ENCODE peak calls at places on chromosomes 4 and X, in five cellular contexts. One of them, this sample, is unnamed.

GRCh38 chrX:109858602-109859341 is 125.7 kb upstream of the ACSL4 start:
- DNase-seq in SJCRH30: no peak
- DNase-seq in hypothalamus: no peak
- DNase-seq in CD8-positive, alpha-beta memory T cell: no peak
- DNase-seq in naive thymus-derived CD8-positive, alpha-beta T cell: no peak
- DNase-seq in this sample: no peak

GRCh38 chrX:154486052-154486395 is 391 bp downstream of the UBL4A start:
- DNase-seq in naive thymus-derived CD8-positive, alpha-beta T cell: peak
- DNase-seq in SJCRH30: peak
- DNase-seq in CD8-positive, alpha-beta memory T cell: peak
- DNase-seq in hypothalamus: no peak
- DNase-seq in this sample: peak

GRCh38 chr4:105596676-105597075 is 44.3 kb downstream of the ARHGEF38 start:
- DNase-seq in SJCRH30: no peak
- DNase-seq in hypothalamus: no peak
- DNase-seq in CD8-positive, alpha-beta memory T cell: no peak
- DNase-seq in naive thymus-derived CD8-positive, alpha-beta T cell: no peak
- DNase-seq in this sample: no peak

GRCh38 chrX:132365490-132365889 is 123.3 kb downstream of the MBNL3 start:
- DNase-seq in CD8-positive, alpha-beta memory T cell: no peak
- DNase-seq in hypothalamus: no peak
- DNase-seq in naive thymus-derived CD8-positive, alpha-beta T cell: no peak
- DNase-seq in SJCRH30: no peak
- DNase-seq in this sample: no peak

GRCh38 chrX:151753313-151754041 is 18.9 kb downstream of the CNGA2 start:
- DNase-seq in naive thymus-derived CD8-positive, alpha-beta T cell: no peak
- DNase-seq in CD8-positive, alpha-beta memory T cell: no peak
- DNase-seq in SJCRH30: peak
- DNase-seq in hypothalamus: no peak
- DNase-seq in this sample: peak

GRCh38 chrX:118724775-118725174 is 2.6 kb upstream of the IL13RA1 start:
- DNase-seq in naive thymus-derived CD8-positive, alpha-beta T cell: no peak
- DNase-seq in CD8-positive, alpha-beta memory T cell: no peak
- DNase-seq in hypothalamus: no peak
- DNase-seq in SJCRH30: no peak
- DNase-seq in this sample: no peak

GRCh38 chr4:185868983-185869938 is 57.3 kb upstream of the SORBS2 start:
- DNase-seq in hypothalamus: no peak
- DNase-seq in naive thymus-derived CD8-positive, alpha-beta T cell: no peak
- DNase-seq in SJCRH30: no peak
- DNase-seq in CD8-positive, alpha-beta memory T cell: no peak
- DNase-seq in this sample: no peak

GRCh38 chr4:170139764-170140163 is 50.0 kb upstream of the AADAT start:
- DNase-seq in hypothalamus: no peak
- DNase-seq in SJCRH30: peak
- DNase-seq in naive thymus-derived CD8-positive, alpha-beta T cell: no peak
- DNase-seq in CD8-positive, alpha-beta memory T cell: no peak
- DNase-seq in this sample: no peak

GRCh38 chr4:78468272-78468671 is 83.3 kb upstream of the ANXA3 start:
- DNase-seq in CD8-positive, alpha-beta memory T cell: no peak
- DNase-seq in naive thymus-derived CD8-positive, alpha-beta T cell: no peak
- DNase-seq in hypothalamus: no peak
- DNase-seq in SJCRH30: no peak
- DNase-seq in this sample: no peak

GRCh38 chr4:9949573-9949972 is 71.7 kb downstream of the SLC2A9 start:
- DNase-seq in naive thymus-derived CD8-positive, alpha-beta T cell: no peak
- DNase-seq in hypothalamus: no peak
- DNase-seq in SJCRH30: no peak
- DNase-seq in CD8-positive, alpha-beta memory T cell: no peak
- DNase-seq in this sample: no peak

GRCh38 chr4:21992330-21992729 is 43.8 kb upstream of the KCNIP4 start:
- DNase-seq in hypothalamus: no peak
- DNase-seq in naive thymus-derived CD8-positive, alpha-beta T cell: no peak
- DNase-seq in SJCRH30: no peak
- DNase-seq in CD8-positive, alpha-beta memory T cell: no peak
- DNase-seq in this sample: no peak

GRCh38 chr4:5524451-5524850 is 183.9 kb downstream of the EVC2 start:
- DNase-seq in hypothalamus: no peak
- DNase-seq in naive thymus-derived CD8-positive, alpha-beta T cell: no peak
- DNase-seq in CD8-positive, alpha-beta memory T cell: no peak
- DNase-seq in SJCRH30: no peak
- DNase-seq in this sample: no peak

GRCh38 chr4:159283697-159284492 is 181.0 kb downstream of the RAPGEF2 start:
- DNase-seq in hypothalamus: no peak
- DNase-seq in naive thymus-derived CD8-positive, alpha-beta T cell: no peak
- DNase-seq in CD8-positive, alpha-beta memory T cell: no peak
- DNase-seq in SJCRH30: peak
- DNase-seq in this sample: no peak

GRCh38 chrX:49179358-49179757 is 6.8 kb downstream of the PRICKLE3 start:
- DNase-seq in naive thymus-derived CD8-positive, alpha-beta T cell: no peak
- DNase-seq in hypothalamus: no peak
- DNase-seq in SJCRH30: no peak
- DNase-seq in CD8-positive, alpha-beta memory T cell: no peak
- DNase-seq in this sample: no peak

GRCh38 chrX:132875705-132876508 is 82.5 kb downstream of the HS6ST2 start:
- DNase-seq in naive thymus-derived CD8-positive, alpha-beta T cell: no peak
- DNase-seq in hypothalamus: no peak
- DNase-seq in CD8-positive, alpha-beta memory T cell: no peak
- DNase-seq in SJCRH30: peak
- DNase-seq in this sample: no peak

GRCh38 chrX:133323450-133323849 is 91.8 kb downstream of the GPC4 start:
- DNase-seq in CD8-positive, alpha-beta memory T cell: no peak
- DNase-seq in SJCRH30: no peak
- DNase-seq in naive thymus-derived CD8-positive, alpha-beta T cell: no peak
- DNase-seq in hypothalamus: no peak
- DNase-seq in this sample: no peak

GRCh38 chr4:137861682-137862081 is 329.4 kb upstream of the PCDH18 start:
- DNase-seq in CD8-positive, alpha-beta memory T cell: no peak
- DNase-seq in hypothalamus: no peak
- DNase-seq in SJCRH30: peak
- DNase-seq in naive thymus-derived CD8-positive, alpha-beta T cell: no peak
- DNase-seq in this sample: no peak

GRCh38 chrX:103330601-103331397 is 760 bp downstream of the TCEAL7 start:
- DNase-seq in CD8-positive, alpha-beta memory T cell: no peak
- DNase-seq in hypothalamus: no peak
- DNase-seq in naive thymus-derived CD8-positive, alpha-beta T cell: no peak
- DNase-seq in SJCRH30: no peak
- DNase-seq in this sample: no peak

GRCh38 chr4:142396279-142396678 is 449.8 kb downstream of the INPP4B start:
- DNase-seq in hypothalamus: no peak
- DNase-seq in CD8-positive, alpha-beta memory T cell: no peak
- DNase-seq in SJCRH30: no peak
- DNase-seq in naive thymus-derived CD8-positive, alpha-beta T cell: no peak
- DNase-seq in this sample: no peak

GRCh38 chrX:16573781-16574180 is 76.2 kb upstream of the S100G start:
- DNase-seq in SJCRH30: peak
- DNase-seq in hypothalamus: no peak
- DNase-seq in CD8-positive, alpha-beta memory T cell: no peak
- DNase-seq in naive thymus-derived CD8-positive, alpha-beta T cell: no peak
- DNase-seq in this sample: no peak